ENCODE peak calls at places on chromosome 21, in four cellular contexts. One of them, this sample, is unnamed. For H3K4me1, the result is how much of the 10 kb centered on the place peaks cover.

GRCh38 chr21:46317710-46318463 is 5.8 kb downstream of the C21orf58 start:
- DNase-seq in psoas muscle: no peak
- DNase-seq in CD8-positive, alpha-beta T cell: no peak
- DNase-seq in fibroblast of lung: no peak
- DNase-seq in this sample: peak

GRCh38 chr21:46390603-46391545 is 66.9 kb downstream of the PCNT start:
- DNase-seq in CD8-positive, alpha-beta T cell: no peak
- DNase-seq in psoas muscle: peak
- DNase-seq in fibroblast of lung: no peak
- DNase-seq in this sample: no peak

GRCh38 chr21:32626633-32627196 is 14.5 kb upstream of the CFAP298 start:
- DNase-seq in fibroblast of lung: peak
- DNase-seq in psoas muscle: no peak
- DNase-seq in CD8-positive, alpha-beta T cell: no peak
- DNase-seq in this sample: no peak

GRCh38 chr21:29299046-29299905 is 554 bp downstream of the BACH1 start:
- DNase-seq in psoas muscle: peak
- DNase-seq in fibroblast of lung: peak
- DNase-seq in CD8-positive, alpha-beta T cell: peak
- DNase-seq in this sample: peak

GRCh38 chr21:38525454-38525853 is 27.2 kb upstream of the ERG start:
- DNase-seq in psoas muscle: no peak
- DNase-seq in CD8-positive, alpha-beta T cell: no peak
- DNase-seq in fibroblast of lung: no peak
- DNase-seq in this sample: no peak

GRCh38 chr21:21750124-21750825 is 752.1 kb downstream of the NCAM2 start:
- DNase-seq in psoas muscle: no peak
- DNase-seq in CD8-positive, alpha-beta T cell: no peak
- DNase-seq in fibroblast of lung: no peak
- DNase-seq in this sample: no peak

GRCh38 chr21:17343055-17343454 is 169.8 kb upstream of the CXADR start:
- DNase-seq in CD8-positive, alpha-beta T cell: no peak
- DNase-seq in psoas muscle: no peak
- DNase-seq in fibroblast of lung: peak
- DNase-seq in this sample: no peak

GRCh38 chr21:14617836-14618235 is 71.7 kb upstream of the SAMSN1 start:
- DNase-seq in CD8-positive, alpha-beta T cell: no peak
- DNase-seq in fibroblast of lung: no peak
- DNase-seq in psoas muscle: no peak
- DNase-seq in this sample: no peak

GRCh38 chr21:36321325-36322082 is 1.5 kb downstream of the MORC3 start:
- DNase-seq in CD8-positive, alpha-beta T cell: no peak
- DNase-seq in psoas muscle: no peak
- DNase-seq in fibroblast of lung: peak
- DNase-seq in this sample: peak

GRCh38 chr21:46153259-46154154 is 1.9 kb downstream of the FTCD start:
- DNase-seq in fibroblast of lung: no peak
- DNase-seq in psoas muscle: peak
- DNase-seq in CD8-positive, alpha-beta T cell: no peak
- DNase-seq in this sample: peak

GRCh38 chr21:22711636-22712035 is 1713.4 kb downstream of the NCAM2 start:
- DNase-seq in CD8-positive, alpha-beta T cell: no peak
- DNase-seq in psoas muscle: no peak
- DNase-seq in fibroblast of lung: no peak
- DNase-seq in this sample: no peak

GRCh38 chr21:32137266-32137665 is 141.6 kb downstream of the MIS18A start:
- DNase-seq in psoas muscle: no peak
- DNase-seq in CD8-positive, alpha-beta T cell: no peak
- DNase-seq in fibroblast of lung: no peak
- DNase-seq in this sample: no peak

GRCh38 chr21:41160036-41160435 is 7.9 kb upstream of the BACE2 start:
- DNase-seq in CD8-positive, alpha-beta T cell: no peak
- DNase-seq in fibroblast of lung: peak
- DNase-seq in psoas muscle: no peak
- DNase-seq in this sample: no peak

GRCh38 chr21:32256226-32256625 is 22.6 kb downstream of the MIS18A start:
- DNase-seq in CD8-positive, alpha-beta T cell: no peak
- DNase-seq in fibroblast of lung: no peak
- DNase-seq in psoas muscle: no peak
- DNase-seq in this sample: no peak

GRCh38 chr21:14890141-14890540 is 174.7 kb downstream of the NRIP1 start:
- DNase-seq in psoas muscle: no peak
- DNase-seq in CD8-positive, alpha-beta T cell: no peak
- DNase-seq in fibroblast of lung: no peak
- DNase-seq in this sample: no peak

GRCh38 chr21:38968887-38969543 is 163.3 kb downstream of the ETS2 start:
- DNase-seq in fibroblast of lung: no peak
- DNase-seq in CD8-positive, alpha-beta T cell: no peak
- DNase-seq in psoas muscle: no peak
- DNase-seq in this sample: no peak

GRCh38 chr21:36035381-36035791 is 24.9 kb downstream of the SETD4 start:
- DNase-seq in fibroblast of lung: no peak
- DNase-seq in psoas muscle: no peak
- DNase-seq in CD8-positive, alpha-beta T cell: no peak
- DNase-seq in this sample: no peak

GRCh38 chr21:16424331-16424749 is 694.6 kb downstream of the USP25 start:
- DNase-seq in psoas muscle: no peak
- DNase-seq in CD8-positive, alpha-beta T cell: no peak
- DNase-seq in fibroblast of lung: peak
- DNase-seq in this sample: no peak

GRCh38 chr21:40793057-40793456 is 53.9 kb downstream of the DSCAM start:
- DNase-seq in CD8-positive, alpha-beta T cell: no peak
- DNase-seq in psoas muscle: no peak
- DNase-seq in fibroblast of lung: peak
- DNase-seq in this sample: no peak

GRCh38 chr21:24594082-24594481 is 1013.2 kb downstream of the MRPL39 start:
- DNase-seq in fibroblast of lung: no peak
- DNase-seq in CD8-positive, alpha-beta T cell: no peak
- DNase-seq in psoas muscle: no peak
- DNase-seq in this sample: no peak

GRCh38 chr21:29805110-29805509 is 134.7 kb downstream of the GRIK1 start:
- DNase-seq in psoas muscle: no peak
- DNase-seq in fibroblast of lung: no peak
- DNase-seq in CD8-positive, alpha-beta T cell: no peak
- DNase-seq in this sample: no peak

GRCh38 chr21:39176312-39176711 is 6.9 kb downstream of the PSMG1 start:
- DNase-seq in psoas muscle: no peak
- DNase-seq in CD8-positive, alpha-beta T cell: no peak
- DNase-seq in fibroblast of lung: peak
- DNase-seq in this sample: no peak

GRCh38 chr21:14533555-14534400 is 12.3 kb downstream of the SAMSN1 start:
- DNase-seq in fibroblast of lung: peak
- DNase-seq in psoas muscle: no peak
- DNase-seq in CD8-positive, alpha-beta T cell: no peak
- DNase-seq in this sample: no peak

GRCh38 chr21:29506947-29507346 is 208.2 kb downstream of the BACH1 start:
- DNase-seq in CD8-positive, alpha-beta T cell: no peak
- DNase-seq in psoas muscle: no peak
- DNase-seq in fibroblast of lung: peak
- DNase-seq in this sample: no peak

GRCh38 chr21:16124397-16125130 is 394.8 kb downstream of the USP25 start:
- DNase-seq in CD8-positive, alpha-beta T cell: no peak
- DNase-seq in fibroblast of lung: peak
- DNase-seq in psoas muscle: no peak
- DNase-seq in this sample: no peak

GRCh38 chr21:22900511-22900910 is 1902.3 kb downstream of the NCAM2 start:
- DNase-seq in CD8-positive, alpha-beta T cell: no peak
- DNase-seq in fibroblast of lung: no peak
- DNase-seq in psoas muscle: no peak
- DNase-seq in this sample: no peak

GRCh38 chr21:14889080-14889805 is 175.6 kb downstream of the NRIP1 start:
- DNase-seq in CD8-positive, alpha-beta T cell: no peak
- DNase-seq in fibroblast of lung: peak
- DNase-seq in psoas muscle: no peak
- DNase-seq in this sample: no peak

GRCh38 chr21:46391773-46392172 is 66.9 kb upstream of the DIP2A start:
- DNase-seq in psoas muscle: peak
- DNase-seq in fibroblast of lung: no peak
- DNase-seq in CD8-positive, alpha-beta T cell: no peak
- DNase-seq in this sample: no peak

GRCh38 chr21:30434033-30434631 is 4.1 kb downstream of the KRTAP13-4 start:
- DNase-seq in CD8-positive, alpha-beta T cell: no peak
- DNase-seq in psoas muscle: no peak
- DNase-seq in fibroblast of lung: peak
- DNase-seq in this sample: peak

GRCh38 chr21:32604484-32604883 is 7.7 kb downstream of the CFAP298 start:
- DNase-seq in psoas muscle: no peak
- DNase-seq in CD8-positive, alpha-beta T cell: no peak
- DNase-seq in fibroblast of lung: no peak
- DNase-seq in this sample: no peak

GRCh38 chr21:29377266-29377665 is 78.5 kb downstream of the BACH1 start:
- DNase-seq in fibroblast of lung: no peak
- DNase-seq in psoas muscle: no peak
- DNase-seq in CD8-positive, alpha-beta T cell: no peak
- DNase-seq in this sample: no peak

GRCh38 chr21:30579351-30579750 is 10.8 kb downstream of the KRTAP22-2 start:
- DNase-seq in CD8-positive, alpha-beta T cell: no peak
- DNase-seq in fibroblast of lung: no peak
- DNase-seq in psoas muscle: no peak
- DNase-seq in this sample: no peak

GRCh38 chr21:39087976-39088370 is 95.3 kb downstream of the PSMG1 start:
- DNase-seq in psoas muscle: no peak
- DNase-seq in CD8-positive, alpha-beta T cell: no peak
- DNase-seq in fibroblast of lung: no peak
- DNase-seq in this sample: no peak

GRCh38 chr21:41071410-41071809 is 96.5 kb upstream of the BACE2 start:
- DNase-seq in CD8-positive, alpha-beta T cell: no peak
- DNase-seq in psoas muscle: no peak
- DNase-seq in fibroblast of lung: no peak
- DNase-seq in this sample: no peak

GRCh38 chr21:28615276-28615675 is 377.4 kb downstream of the LTN1 start:
- DNase-seq in fibroblast of lung: peak
- DNase-seq in CD8-positive, alpha-beta T cell: no peak
- DNase-seq in psoas muscle: no peak
- DNase-seq in this sample: no peak

GRCh38 chr21:26165331-26165730 is 5.2 kb downstream of the APP start:
- DNase-seq in psoas muscle: no peak
- DNase-seq in CD8-positive, alpha-beta T cell: no peak
- DNase-seq in fibroblast of lung: peak
- DNase-seq in this sample: no peak
- H3K4me1 ChIP-seq in psoas muscle: under half
- H3K4me1 ChIP-seq in CD8-positive, alpha-beta T cell: under half
- H3K4me1 ChIP-seq in fibroblast of lung: under half
- H3K4me1 ChIP-seq in this sample: half or more

DNA sequence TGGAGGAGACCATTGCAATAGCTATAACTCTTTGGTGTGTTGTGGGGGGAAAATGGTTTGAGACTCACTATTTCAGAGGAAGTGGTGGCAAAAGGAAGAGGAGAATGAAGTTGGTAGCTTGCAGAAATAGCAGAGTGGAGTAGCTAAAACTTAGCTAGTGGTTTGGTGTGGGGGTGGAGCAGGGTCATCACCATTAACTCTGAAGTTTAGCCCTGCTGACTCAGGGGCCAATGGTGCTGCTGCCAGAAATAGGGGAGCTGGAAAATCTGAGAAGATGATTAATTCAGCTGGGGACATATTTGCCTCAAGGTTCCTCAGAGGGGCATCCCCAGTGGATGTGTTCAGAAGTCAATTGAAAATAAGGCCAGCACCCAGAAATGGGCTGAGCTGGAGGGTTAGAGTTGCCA is 65.4 kb downstream of the RUNX1 start:
- DNase-seq in psoas muscle: no peak
- DNase-seq in CD8-positive, alpha-beta T cell: no peak
- DNase-seq in fibroblast of lung: peak
- DNase-seq in this sample: no peak
- H3K4me1 ChIP-seq in psoas muscle: under half
- H3K4me1 ChIP-seq in CD8-positive, alpha-beta T cell: half or more
- H3K4me1 ChIP-seq in fibroblast of lung: under half
- H3K4me1 ChIP-seq in this sample: under half

DNA sequence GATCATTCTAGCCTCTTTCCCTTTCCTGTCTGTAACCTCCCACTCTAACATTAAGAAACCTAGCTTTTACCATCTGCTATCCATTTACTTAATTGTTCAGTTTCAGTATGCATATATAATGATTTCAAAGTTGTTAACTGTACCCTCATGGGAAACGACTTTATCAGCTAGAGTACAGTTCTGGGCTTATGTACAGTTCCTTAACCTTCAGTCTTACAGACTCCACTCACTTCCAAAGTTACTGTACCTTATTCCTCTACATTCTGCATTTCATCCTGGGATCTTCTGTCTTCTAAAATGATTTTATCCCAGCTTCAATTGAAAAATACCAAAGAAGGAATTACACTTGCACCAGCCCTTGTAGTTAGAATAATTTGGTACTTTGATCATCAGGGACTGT is 108.7 kb upstream of the KCNE2 start:
- DNase-seq in fibroblast of lung: no peak
- DNase-seq in psoas muscle: no peak
- DNase-seq in CD8-positive, alpha-beta T cell: no peak
- DNase-seq in this sample: no peak
- H3K4me1 ChIP-seq in fibroblast of lung: under half
- H3K4me1 ChIP-seq in psoas muscle: under half
- H3K4me1 ChIP-seq in CD8-positive, alpha-beta T cell: under half
- H3K4me1 ChIP-seq in this sample: under half

DNA sequence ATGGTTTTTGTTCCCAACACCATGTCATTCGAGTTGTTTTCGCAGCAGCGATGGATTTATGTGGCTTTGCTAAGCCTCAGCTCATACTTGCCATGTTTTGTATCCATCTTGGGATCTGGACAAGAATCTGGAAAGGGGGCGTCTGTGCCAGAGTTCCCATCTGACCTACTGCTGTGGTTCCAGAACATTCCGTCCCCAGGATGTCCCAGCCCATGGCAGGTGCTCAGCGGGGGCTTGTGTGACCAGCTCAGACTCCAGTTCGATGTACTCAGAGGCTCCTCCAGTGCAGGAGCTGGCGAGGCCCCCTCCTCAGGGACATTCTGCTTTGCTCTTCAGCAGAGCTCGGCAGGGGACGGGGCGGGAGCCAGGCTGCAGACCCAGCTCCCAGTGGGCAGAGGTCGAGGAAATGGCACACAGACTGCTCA is 24.0 kb upstream of the ADARB1 start:
- DNase-seq in CD8-positive, alpha-beta T cell: no peak
- DNase-seq in psoas muscle: peak
- DNase-seq in fibroblast of lung: no peak
- DNase-seq in this sample: no peak
- H3K4me1 ChIP-seq in CD8-positive, alpha-beta T cell: under half
- H3K4me1 ChIP-seq in psoas muscle: under half
- H3K4me1 ChIP-seq in fibroblast of lung: under half
- H3K4me1 ChIP-seq in this sample: under half

GRCh38 chr21:42236014-42236413 is 17.1 kb downstream of the ABCG1 start:
- DNase-seq in CD8-positive, alpha-beta T cell: no peak
- DNase-seq in psoas muscle: peak
- DNase-seq in fibroblast of lung: no peak
- DNase-seq in this sample: peak
- H3K4me1 ChIP-seq in CD8-positive, alpha-beta T cell: half or more
- H3K4me1 ChIP-seq in psoas muscle: half or more
- H3K4me1 ChIP-seq in fibroblast of lung: under half
- H3K4me1 ChIP-seq in this sample: under half

GRCh38 chr21:45088729-45089128 is 14.3 kb downstream of the ADARB1 start:
- DNase-seq in psoas muscle: no peak
- DNase-seq in fibroblast of lung: no peak
- DNase-seq in CD8-positive, alpha-beta T cell: no peak
- DNase-seq in this sample: no peak
- H3K4me1 ChIP-seq in psoas muscle: under half
- H3K4me1 ChIP-seq in fibroblast of lung: under half
- H3K4me1 ChIP-seq in CD8-positive, alpha-beta T cell: half or more
- H3K4me1 ChIP-seq in this sample: under half